ENCODE peak calls at places on chromosomes 13 and 19, in four cellular contexts. L, B, T and E are unnamed samples. For H3K4me1, the result is how much of the 10 kb centered on the place peaks cover.

GRCh38 chr13:74162135-74162534 is 27.9 kb upstream of the KLF12 start:
- DNase-seq in T (no peak), B (no peak), L (no peak), E (no peak)

GRCh38 chr13:98794498-98794897 is 42.0 kb upstream of the SLC15A1 start:
- DNase-seq in L (no peak), B (no peak), T (no peak), E (peak)

GRCh38 chr13:34012354-34012753 is 194.4 kb downstream of the RFC3 start:
- DNase-seq in T (no peak), L (no peak), B (no peak), E (no peak)

GRCh38 chr13:20389696-20390525 is 135.7 kb downstream of the CRYL1 start:
- DNase-seq in B (no peak), L (no peak), T (no peak), E (no peak)

GRCh38 chr19:401836-402535 is 7.0 kb downstream of the C2CD4C start:
- DNase-seq in B (no peak), L (no peak), T (no peak), E (no peak)

GRCh38 chr13:40026741-40027140 is 371.3 kb downstream of the COG6 start:
- DNase-seq in B (no peak), T (no peak), L (no peak), E (no peak)

GRCh38 chr19:8262431-8262830 is 45.7 kb downstream of the CD320 start:
- DNase-seq in T (no peak), B (no peak), L (peak), E (peak)

GRCh38 chr13:102878491-102878890 is 32.7 kb downstream of the ERCC5 start:
- DNase-seq in T (peak), L (no peak), B (no peak), E (no peak)

GRCh38 chr13:106446011-106446410 is 89.5 kb downstream of the EFNB2 start:
- DNase-seq in L (no peak), B (no peak), T (peak), E (no peak)

GRCh38 chr19:11191273-11191755 is 6.0 kb downstream of the KANK2 start:
- DNase-seq in L (peak), T (peak), B (no peak), E (peak)

GRCh38 chr19:48719263-48720171 is at the start of gene MAMSTR:
- DNase-seq in L (no peak), T (no peak), B (no peak), E (peak)

GRCh38 chr19:17107546-17108452 is 32.2 kb downstream of the MYO9B start:
- DNase-seq in L (peak), T (peak), B (peak), E (peak)

GRCh38 chr19:17108453-17108784 is 32.8 kb downstream of the MYO9B start:
- DNase-seq in T (no peak), B (no peak), L (no peak), E (no peak)

GRCh38 chr19:17109962-17110598 is 34.5 kb downstream of the MYO9B start:
- DNase-seq in B (no peak), T (no peak), L (peak), E (peak)

GRCh38 chr19:17110599-17110966 is 35.0 kb downstream of the MYO9B start:
- DNase-seq in T (no peak), B (no peak), L (no peak), E (no peak)

GRCh38 chr19:17109300-17109699 is 33.7 kb downstream of the MYO9B start:
- DNase-seq in B (no peak), L (no peak), T (no peak), E (no peak)
- H3K27ac ChIP-seq in B (peak), L (peak), T (peak), E (peak)

DNA sequence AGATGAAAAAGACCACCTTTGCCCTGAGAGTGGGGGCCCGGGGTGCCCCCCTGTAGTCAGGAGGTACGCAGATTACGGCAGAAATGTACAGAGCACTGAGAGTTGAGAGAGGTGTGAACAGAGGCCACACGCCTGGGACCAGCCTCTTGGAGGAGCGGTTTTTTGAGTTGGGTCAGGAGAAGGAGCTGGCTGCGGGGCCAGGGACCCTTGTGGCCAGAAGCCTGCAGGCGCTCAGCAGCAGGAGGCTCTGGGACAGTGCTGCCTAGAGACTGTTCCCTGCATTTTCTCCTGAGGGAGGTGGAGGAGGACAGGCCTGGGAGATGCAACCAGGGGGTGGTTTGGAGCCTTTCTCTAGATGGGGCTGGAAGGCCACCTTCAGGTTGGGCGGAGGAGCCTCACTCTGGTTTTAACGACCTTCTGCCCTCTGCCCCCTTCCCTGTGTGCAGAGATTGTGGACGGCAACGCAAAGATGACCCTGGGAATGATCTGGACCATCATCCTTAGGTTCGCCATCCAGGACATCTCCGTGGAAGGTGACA is 39.7 kb downstream of the CAPN12 start:
- DNase-seq in B (no peak), L (no peak), T (no peak), E (no peak)
- TF ChIP-seq POLR2A in B (no peak), L (no peak), T (no peak), E (no peak)

DNA sequence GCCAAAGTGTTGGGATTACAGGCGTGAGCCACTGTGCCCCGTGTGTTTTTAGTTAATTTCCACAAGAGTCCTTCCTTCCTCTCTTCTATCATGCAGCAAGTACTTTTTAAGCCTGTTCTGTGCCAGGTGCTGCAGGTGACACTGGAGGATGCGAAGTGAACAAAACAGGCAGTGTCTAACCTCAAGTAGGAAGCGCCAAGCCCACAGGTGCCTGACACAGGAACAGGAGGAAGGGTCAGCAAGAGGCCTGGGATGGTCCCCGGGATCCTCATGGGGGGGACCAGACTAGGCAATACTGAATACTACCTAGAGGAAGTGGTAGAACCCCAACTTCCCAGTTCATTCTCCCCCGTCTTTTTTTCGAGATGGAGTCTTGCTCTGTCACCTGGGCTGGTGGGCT is 1.8 kb upstream of the CALR start:
- DNase-seq in L (no peak), T (no peak), B (no peak), E (no peak)
- H3K4me1 ChIP-seq in L (half or more), T (under half), B (under half), E (under half)

DNA sequence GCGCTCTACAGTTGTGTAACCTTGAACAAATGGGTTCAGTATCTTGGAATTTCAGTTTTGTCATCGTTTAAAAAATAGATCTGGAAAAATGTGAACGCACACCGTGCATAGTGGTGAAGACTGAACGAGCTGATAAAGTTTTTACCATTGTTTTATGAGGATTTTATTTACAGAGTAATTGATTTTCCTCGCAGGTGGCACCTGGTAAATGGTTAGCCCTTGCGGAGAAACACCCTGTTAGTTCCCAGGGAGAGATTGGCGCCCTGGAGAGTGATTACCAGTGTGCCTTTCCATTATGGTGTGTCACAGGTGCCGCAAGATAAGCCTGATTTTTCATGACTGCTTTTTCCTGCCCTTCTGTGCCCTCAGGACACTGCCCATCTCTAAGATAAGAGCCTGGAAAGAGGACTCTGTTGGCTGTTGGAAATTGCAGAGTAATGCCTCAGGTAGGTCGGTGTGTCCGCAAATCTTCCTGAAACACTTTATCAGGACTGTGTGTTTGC is 609 bp downstream of the ZNF181 start:
- DNase-seq in L (no peak), T (no peak), B (no peak), E (no peak)
- H3K27ac ChIP-seq in L (peak), T (peak), B (peak), E (peak)

GRCh38 chr19:46303702-46304397 is 7.0 kb downstream of the HIF3A start:
- DNase-seq in B (no peak), L (peak), T (no peak), E (peak)
- TF ChIP-seq POLR2A in B (no peak), L (no peak), T (no peak), E (no peak)

GRCh38 chr13:97539651-97540230 is 105.8 kb downstream of the RAP2A start:
- DNase-seq in L (no peak), B (no peak), T (peak), E (no peak)
- H3K4me1 ChIP-seq in L (under half), B (under half), T (under half), E (under half)

DNA sequence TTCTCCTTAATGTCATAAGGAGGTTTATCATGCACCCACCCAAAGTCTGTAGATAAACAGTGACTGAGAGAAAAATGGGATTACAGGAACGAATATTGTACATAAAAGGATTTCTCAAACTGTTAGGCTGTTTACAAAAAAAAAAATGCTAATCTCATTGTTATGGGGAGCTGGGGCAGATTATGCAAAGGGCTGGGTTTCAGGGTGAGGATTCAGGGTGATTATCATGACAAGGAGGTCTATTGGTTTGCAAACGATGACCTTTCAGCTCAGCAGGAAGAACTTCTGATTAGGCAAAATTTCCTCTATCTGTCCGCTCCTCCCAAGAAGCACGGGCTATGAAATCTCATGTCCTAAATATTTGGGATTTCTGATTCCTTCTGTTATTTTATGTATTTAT is 41.4 kb downstream of the NLRP12 start:
- DNase-seq in B (no peak), L (no peak), T (no peak), E (no peak)
- H3K27ac ChIP-seq in B (no peak), L (no peak), T (no peak), E (no peak)

DNA sequence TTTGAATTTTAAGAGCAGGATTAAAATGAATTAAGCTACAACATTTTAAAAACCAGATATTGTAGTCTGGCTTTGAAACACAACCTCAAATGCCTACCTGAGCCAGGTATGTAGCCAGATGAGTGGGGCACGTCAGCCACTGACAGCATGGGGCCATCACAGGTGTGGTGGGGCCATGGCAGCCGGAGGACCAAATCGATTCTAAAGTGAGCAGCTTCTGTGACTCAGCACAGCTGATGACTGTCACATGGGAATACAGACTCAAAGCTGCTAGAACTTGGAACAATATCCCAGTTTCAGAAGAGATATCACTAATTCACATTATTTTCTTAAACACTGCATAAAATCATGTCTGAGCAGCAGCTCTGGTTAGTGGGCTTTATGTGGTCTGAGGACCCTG is 52.8 kb downstream of the SERP2 start:
- DNase-seq in L (no peak), T (no peak), B (peak), E (no peak)
- TF ChIP-seq POLR2A in L (no peak), T (no peak), B (no peak), E (no peak)

GRCh38 chr19:12938054-12938535 is 314 bp upstream of the CALR start:
- DNase-seq in B (peak), L (peak), T (peak), E (peak)
- H3K4me1 ChIP-seq in B (under half), L (half or more), T (under half), E (under half)

GRCh38 chr13:85373322-85373721 is 425.9 kb downstream of the SLITRK6 start:
- DNase-seq in T (no peak), B (no peak), L (no peak), E (no peak)
- H3K27ac ChIP-seq in T (no peak), B (no peak), L (no peak), E (no peak)